ENCODE peak calls at places on chromosome 13, in ten cellular contexts. T is fibroblast of lung, C is heart right ventricle, L is psoas muscle, D is Caco-2, Y is pancreas, H is left ventricle myocardium inferior, N is mesendoderm, I is heart left ventricle, Q is lower lobe of right lung. B is an unnamed sample. For H3K4me1, the result is how much of the 10 kb centered on the place peaks cover.

GRCh38 chr13:50449465-50449864 is 394.0 kb downstream of the DLEU7 start:
- DNase-seq in T (no peak), Y (no peak), C (no peak), Q (no peak), I (no peak), L (no peak), H (no peak), D (no peak), N (no peak), B (no peak)

GRCh38 chr13:22162889-22163288 is 492.0 kb downstream of the FGF9 start:
- DNase-seq in C (no peak), I (no peak), T (peak), D (no peak), L (no peak), N (no peak), Q (no peak), H (no peak), Y (no peak), B (no peak)

GRCh38 chr13:104773775-104774174 is 1707.6 kb upstream of the SLC10A2 start:
- DNase-seq in C (no peak), L (no peak), H (no peak), T (peak), Q (no peak), Y (no peak), N (peak), D (peak), I (no peak), B (no peak)

GRCh38 chr13:52849727-52850395 is 1.4 kb upstream of the PCDH8 start:
- DNase-seq in I (no peak), C (no peak), T (no peak), Q (no peak), H (no peak), Y (no peak), L (no peak), D (no peak), N (peak), B (no peak)

GRCh38 chr13:74774252-74774651 is 640.0 kb upstream of the KLF12 start:
- DNase-seq in H (no peak), Y (no peak), T (peak), I (no peak), C (no peak), D (no peak), N (no peak), Q (no peak), L (no peak), B (no peak)

GRCh38 chr13:94660695-94661324 is 51.5 kb downstream of the SOX21 start:
- DNase-seq in D (peak), H (no peak), Y (no peak), Q (no peak), T (peak), I (no peak), C (no peak), N (no peak), L (no peak), B (no peak)

GRCh38 chr13:110245421-110245899 is 61.5 kb downstream of the COL4A1 start:
- DNase-seq in L (no peak), C (no peak), I (no peak), N (no peak), Y (no peak), D (no peak), H (no peak), T (peak), Q (no peak), B (no peak)

GRCh38 chr13:73708393-73708985 is 425.7 kb downstream of the KLF12 start:
- DNase-seq in L (no peak), N (peak), T (peak), D (peak), Y (peak), H (no peak), Q (no peak), C (no peak), I (no peak), B (no peak)

GRCh38 chr13:35179494-35179893 is 237.4 kb downstream of the NBEA start:
- DNase-seq in L (no peak), N (no peak), H (no peak), I (no peak), T (no peak), C (no peak), Y (no peak), Q (no peak), D (no peak), B (no peak)

GRCh38 chr13:75872970-75873369 is 236.8 kb downstream of the LMO7 start:
- DNase-seq in Q (no peak), H (no peak), C (no peak), Y (no peak), N (no peak), T (no peak), D (no peak), L (no peak), I (no peak), B (no peak)

GRCh38 chr13:64239372-64239771 is 2823.7 kb upstream of the PCDH20 start:
- DNase-seq in N (peak), C (no peak), Y (no peak), D (no peak), L (no peak), T (peak), I (no peak), H (no peak), Q (no peak), B (no peak)

GRCh38 chr13:57123660-57124059 is 17.1 kb upstream of the PRR20A start:
- DNase-seq in H (peak), T (peak), L (no peak), I (peak), C (no peak), N (no peak), D (no peak), Y (no peak), Q (no peak), B (peak)

GRCh38 chr13:80363890-80364503 is 23.1 kb upstream of the SPRY2 start:
- DNase-seq in N (peak), T (peak), Q (no peak), D (peak), H (no peak), C (no peak), L (no peak), I (no peak), Y (no peak), B (no peak)

GRCh38 chr13:111418101-111418500 is 97.7 kb downstream of the TEX29 start:
- DNase-seq in N (no peak), I (no peak), L (no peak), Q (no peak), C (no peak), T (no peak), D (no peak), Y (no peak), H (no peak), B (no peak)

GRCh38 chr13:21458457-21458815 is 667 bp downstream of the ZDHHC20 start:
- DNase-seq in C (peak), T (no peak), I (peak), H (peak), L (peak), Q (peak), N (peak), D (peak), Y (peak), B (no peak)

GRCh38 chr13:31049083-31049482 is 112.6 kb downstream of the HSPH1 start:
- DNase-seq in Q (no peak), Y (no peak), C (no peak), T (no peak), N (no peak), H (no peak), L (no peak), D (no peak), I (no peak), B (no peak)

GRCh38 chr13:50923272-50923671 is 13.7 kb downstream of the RNASEH2B start:
- DNase-seq in I (no peak), N (no peak), L (no peak), D (no peak), C (no peak), Q (no peak), T (no peak), Y (no peak), H (no peak), B (no peak)

GRCh38 chr13:49441846-49442245 is 2.0 kb downstream of the CAB39L start:
- DNase-seq in C (no peak), D (no peak), T (peak), I (no peak), Y (no peak), L (no peak), H (no peak), N (no peak), Q (no peak), B (no peak)

GRCh38 chr13:49443327-49443688 is 556 bp downstream of the CAB39L start:
- DNase-seq in Q (no peak), Y (no peak), D (no peak), C (no peak), N (no peak), T (peak), I (no peak), L (no peak), H (no peak), B (no peak)

GRCh38 chr13:49444517-49445395 is 682 bp downstream of the SETDB2 start:
- DNase-seq in D (peak), L (no peak), I (no peak), Y (no peak), H (no peak), Q (no peak), T (peak), C (no peak), N (peak), B (no peak)

GRCh38 chr13:49446473-49446872 is 2.4 kb downstream of the SETDB2 start:
- DNase-seq in C (no peak), I (no peak), Q (no peak), D (no peak), H (no peak), Y (no peak), N (no peak), T (no peak), L (no peak), B (no peak)

GRCh38 chr13:49443689-49444516 is at the start of the genes CAB39L and SETDB2:
- DNase-seq in N (peak), Y (peak), C (peak), I (peak), T (peak), D (peak), H (peak), Q (peak), L (peak), B (peak)
- H3K4me1 ChIP-seq in N (under half), Y (under half), C (under half), I (under half), T (under half), D (under half), H (half or more), Q (under half), L (under half), B (under half)

GRCh38 chr13:60427285-60427684 is 30.3 kb downstream of the TDRD3 start:
- DNase-seq in H (no peak), C (no peak), D (no peak), L (no peak), Y (no peak), N (no peak), Q (no peak), T (no peak), I (no peak), B (no peak)
- H3K4me3 ChIP-seq in H (no peak), C (no peak), D (no peak), L (no peak), Y (no peak), N (no peak), Q (no peak), T (no peak), I (no peak), B (no peak)

GRCh38 chr13:23443878-23444277 is 10.4 kb upstream of the SACS start:
- DNase-seq in L (no peak), T (no peak), C (no peak), I (no peak), Q (no peak), H (no peak), D (no peak), Y (no peak), N (no peak), B (no peak)

GRCh38 chr13:23445794-23446193 is 12.3 kb upstream of the SACS start:
- DNase-seq in L (no peak), N (peak), I (no peak), H (no peak), C (no peak), Y (no peak), D (no peak), Q (no peak), T (no peak), B (no peak)

GRCh38 chr13:23450340-23451046 is 17.0 kb upstream of the SACS start:
- DNase-seq in I (no peak), Q (no peak), H (no peak), D (no peak), L (peak), Y (no peak), C (no peak), T (no peak), N (no peak), B (no peak)

GRCh38 chr13:23449386-23450162 is 16.1 kb upstream of the SACS start:
- DNase-seq in H (no peak), D (no peak), T (no peak), L (no peak), C (no peak), I (no peak), N (no peak), Y (no peak), Q (no peak), B (no peak)

DNA sequence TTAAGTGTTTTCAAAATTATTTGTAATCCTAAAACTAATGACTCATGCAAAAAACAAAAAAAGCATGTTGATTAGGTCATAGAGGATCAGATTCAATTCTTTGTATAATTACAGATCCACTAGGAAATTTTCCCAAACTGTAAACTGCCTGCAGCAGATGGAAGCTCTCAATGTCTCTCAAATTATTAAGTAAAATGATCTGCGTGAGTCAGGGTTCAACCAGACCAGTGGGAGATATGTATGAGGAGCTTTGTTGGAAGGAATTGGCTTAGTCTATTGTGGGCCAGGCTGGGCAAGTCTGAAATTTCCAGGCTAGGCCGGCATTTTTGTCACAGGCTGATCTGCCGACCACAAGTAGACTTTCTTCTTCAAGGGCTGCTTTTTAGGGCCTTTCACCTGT is 14.4 kb upstream of the SACS start:
- DNase-seq in N (no peak), L (no peak), D (no peak), C (no peak), Q (no peak), T (peak), Y (no peak), H (no peak), I (no peak), B (no peak)
- H3K4me1 ChIP-seq in N (under half), L (under half), D (under half), C (under half), Q (under half), T (under half), Y (under half), H (under half), I (under half), B (under half)

GRCh38 chr13:98311200-98311548 is 134.1 kb upstream of the RNF113B start:
- DNase-seq in I (no peak), T (no peak), D (no peak), C (no peak), Y (no peak), H (no peak), N (no peak), Q (no peak), L (no peak), B (no peak)
- H3K4me3 ChIP-seq in I (no peak), T (no peak), D (no peak), C (no peak), Y (no peak), H (no peak), N (no peak), Q (no peak), L (no peak), B (no peak)

GRCh38 chr13:33183431-33184130 is 102.0 kb downstream of the STARD13 start:
- DNase-seq in N (no peak), I (no peak), D (no peak), Q (no peak), H (no peak), C (no peak), T (no peak), L (no peak), Y (no peak), B (no peak)
- H3K4me1 ChIP-seq in N (under half), I (half or more), D (under half), Q (under half), H (half or more), C (half or more), T (under half), L (under half), Y (under half), B (under half)

GRCh38 chr13:48222358-48223015 is 10.5 kb upstream of the ITM2B start:
- DNase-seq in T (peak), D (no peak), Y (no peak), Q (peak), C (peak), I (peak), N (no peak), H (peak), L (peak), B (no peak)
- H3K4me3 ChIP-seq in T (peak), D (no peak), Y (no peak), Q (peak), C (peak), I (peak), N (no peak), H (peak), L (peak), B (peak)

GRCh38 chr13:33545492-33545891 is 259.9 kb upstream of the STARD13 start:
- DNase-seq in Q (no peak), I (no peak), H (no peak), L (no peak), N (no peak), C (no peak), T (no peak), Y (no peak), D (no peak), B (no peak)
- H3K4me1 ChIP-seq in Q (under half), I (under half), H (under half), L (under half), N (under half), C (under half), T (under half), Y (under half), D (under half), B (under half)

DNA sequence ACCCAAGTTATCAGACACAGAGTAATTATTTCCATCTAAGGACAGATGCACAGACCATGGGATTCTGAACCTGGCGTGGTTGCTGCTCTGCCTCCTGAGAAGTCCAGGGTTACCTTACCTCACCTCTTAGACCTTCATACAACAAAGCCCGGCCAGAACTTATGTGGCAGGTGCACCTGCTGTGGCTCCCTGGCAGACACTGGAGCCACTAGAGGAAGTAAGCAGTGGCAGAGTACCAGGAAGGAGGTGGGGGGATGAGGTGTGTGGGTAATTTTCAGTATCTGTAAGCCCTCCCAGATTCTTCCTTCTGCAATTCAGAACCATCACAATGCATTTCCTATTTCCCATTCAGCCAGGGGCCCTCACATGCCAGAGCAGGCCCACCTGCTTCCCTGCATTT is 106.1 kb upstream of the DOCK9 start:
- DNase-seq in L (no peak), T (no peak), N (no peak), I (no peak), D (no peak), H (no peak), Q (no peak), Y (peak), C (no peak), B (no peak)
- H3K4me3 ChIP-seq in L (no peak), T (no peak), N (no peak), I (no peak), D (no peak), H (no peak), Q (no peak), Y (no peak), C (no peak), B (no peak)

DNA sequence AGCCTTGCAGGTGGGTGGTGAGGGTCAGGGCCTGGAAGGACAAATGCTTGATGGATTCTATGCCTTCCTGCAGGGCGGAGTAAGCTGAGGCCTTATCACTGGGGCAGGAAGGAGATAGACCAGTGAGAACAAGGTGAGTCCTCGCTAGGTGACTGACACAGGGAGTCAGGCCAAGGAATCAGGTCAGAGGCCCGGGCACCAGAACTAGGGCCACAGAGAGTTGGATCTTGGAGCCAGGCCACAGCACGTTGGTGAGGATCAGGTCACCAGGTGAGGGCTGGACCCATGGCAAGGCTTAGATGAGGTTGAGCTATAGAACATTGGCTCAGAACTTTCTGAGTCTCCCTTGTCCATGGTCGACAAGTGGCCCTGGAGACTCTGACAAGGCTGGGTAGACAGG is 328.2 kb downstream of the FOXO1 start:
- DNase-seq in L (no peak), D (no peak), I (no peak), T (no peak), N (no peak), H (no peak), Q (no peak), C (no peak), Y (no peak), B (peak)
- H3K4me1 ChIP-seq in L (under half), D (half or more), I (under half), T (under half), N (under half), H (under half), Q (under half), C (under half), Y (under half), B (under half)

DNA sequence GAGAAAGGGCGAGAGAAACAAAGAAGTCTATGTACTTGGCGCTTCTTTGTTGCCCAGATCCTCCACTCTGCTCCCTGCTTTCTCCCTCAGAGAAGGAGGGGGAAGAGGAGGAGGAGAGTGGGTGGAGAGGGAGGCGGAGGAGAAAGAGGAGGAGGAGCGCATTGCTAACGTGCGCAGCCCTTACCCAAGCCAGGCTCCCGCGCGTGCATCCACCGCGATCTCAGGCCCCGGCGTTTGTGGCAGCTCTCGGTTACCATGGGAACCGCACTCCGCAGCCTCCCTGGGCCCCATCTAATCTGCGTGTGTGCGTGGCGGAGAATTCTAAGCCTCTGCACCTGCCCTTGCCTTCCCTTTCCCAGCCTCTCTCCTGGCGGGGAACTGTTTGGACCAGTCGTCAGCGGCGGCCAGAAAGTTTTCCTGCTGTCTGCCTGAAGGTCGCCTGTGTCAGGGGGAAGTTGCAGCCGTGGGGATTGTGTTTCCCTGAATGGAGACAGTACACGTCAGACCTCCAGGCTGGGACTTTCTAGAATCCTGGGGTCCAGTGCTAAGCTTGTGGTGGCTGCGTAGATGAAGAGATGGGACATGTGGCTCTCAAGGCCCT is at the start of gene ERICH6B:
- DNase-seq in T (peak), H (peak), D (peak), Y (no peak), Q (no peak), I (no peak), C (peak), N (peak), L (no peak), B (no peak)
- H3K4me3 ChIP-seq in T (no peak), H (peak), D (no peak), Y (no peak), Q (no peak), I (no peak), C (peak), N (peak), L (peak), B (peak)